ENCODE peak calls at places on chromosomes 6 and 20, in four cellular contexts. L, V, I and B are unnamed samples. For H3K4me1, the result is how much of the 10 kb centered on the place peaks cover.

GRCh38 chr20:63942250-63943006 is 13.8 kb downstream of the UCKL1 start:
- DNase-seq in L (no peak), V (peak), I (peak), B (peak)

GRCh38 chr20:62405108-62405980 is 1.7 kb downstream of the CABLES2 start:
- DNase-seq in L (peak), V (peak), I (peak), B (peak)

GRCh38 chr6:159595173-159595572 is 97.9 kb downstream of the SOD2 start:
- DNase-seq in L (no peak), V (no peak), I (peak), B (no peak)

GRCh38 chr20:56442381-56443365 is 25.8 kb upstream of the RTF2 start:
- DNase-seq in L (no peak), V (no peak), I (no peak), B (no peak)

GRCh38 chr20:21510414-21510971 is 3.4 kb downstream of the NKX2-2 start:
- DNase-seq in L (no peak), V (no peak), I (no peak), B (no peak)

GRCh38 chr6:66771626-66772025 is 1064.6 kb upstream of the EYS start:
- DNase-seq in L (no peak), V (no peak), I (no peak), B (no peak)

GRCh38 chr20:59748555-59749292 is 144.4 kb downstream of the PHACTR3 start:
- DNase-seq in L (no peak), V (peak), I (no peak), B (no peak)

GRCh38 chr6:153208706-153209105 is 77.6 kb upstream of the RGS17 start:
- DNase-seq in L (peak), V (peak), I (no peak), B (no peak)

GRCh38 chr20:32457476-32457986 is 99.4 kb downstream of the ASXL1 start:
- DNase-seq in L (peak), V (peak), I (peak), B (peak)

GRCh38 chr6:151493495-151494234 is at the start of gene CCDC170:
- DNase-seq in L (peak), V (peak), I (no peak), B (peak)

GRCh38 chr20:61014486-61014885 is 237.6 kb upstream of the CDH4 start:
- DNase-seq in L (no peak), V (no peak), I (no peak), B (no peak)
- H3K27ac ChIP-seq in L (no peak), V (no peak), I (no peak), B (no peak)

GRCh38 chr6:43016935-43017334 is 2.9 kb downstream of the KLHDC3 start:
- DNase-seq in L (peak), V (no peak), I (no peak), B (no peak)

GRCh38 chr6:43020847-43021246 is 576 bp upstream of the RRP36 start:
- DNase-seq in L (no peak), V (no peak), I (no peak), B (no peak)

GRCh38 chr6:43020052-43020705 is 1.2 kb upstream of the RRP36 start:
- DNase-seq in L (no peak), V (no peak), I (no peak), B (no peak)

GRCh38 chr6:43021270-43022047 is at the start of gene RRP36:
- DNase-seq in L (peak), V (peak), I (peak), B (peak)

DNA sequence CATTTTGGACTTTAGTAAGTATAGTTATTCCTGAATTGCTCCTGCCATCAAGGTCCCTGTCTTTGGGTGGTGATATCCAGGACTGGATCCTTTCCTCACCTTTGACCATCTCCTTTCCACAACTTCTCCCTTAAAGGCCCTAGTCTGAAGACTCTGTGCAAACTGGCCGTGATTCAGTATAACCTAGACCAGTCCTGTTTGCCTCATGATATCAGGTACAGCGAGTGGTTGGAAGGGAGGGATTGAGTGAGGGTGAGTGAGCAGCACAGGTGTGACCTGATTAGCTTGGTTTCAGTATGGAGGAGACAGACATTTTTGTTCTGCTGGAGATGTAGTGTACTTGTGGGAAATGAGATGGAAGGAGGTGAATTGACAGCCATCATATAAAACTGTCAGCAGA is 2.3 kb upstream of the RRP36 start:
- DNase-seq in L (no peak), V (no peak), I (no peak), B (no peak)
- H3K4me1 ChIP-seq in L (half or more), V (under half), I (under half), B (under half)

DNA sequence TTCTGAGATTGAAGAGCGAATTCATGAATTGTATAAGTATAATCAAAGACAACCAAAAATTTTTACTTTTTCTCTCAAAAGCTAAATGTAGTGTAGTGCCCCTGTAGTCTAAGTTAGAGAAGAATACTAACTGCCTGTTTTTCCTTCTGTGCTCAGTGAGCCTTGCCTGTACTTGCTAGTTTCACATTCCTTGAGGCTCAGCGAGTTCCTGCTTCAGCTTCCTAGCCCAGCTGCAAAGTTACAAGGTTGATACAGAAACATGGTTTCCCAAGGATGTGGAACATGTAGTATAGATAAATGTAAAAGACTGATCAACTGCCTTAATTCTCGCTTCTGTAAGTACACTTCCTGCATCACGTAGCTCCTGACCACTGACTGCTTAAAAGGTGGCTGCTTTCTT is 33.1 kb upstream of the SEC63 start:
- DNase-seq in L (no peak), V (no peak), I (peak), B (no peak)
- H3K4me3 ChIP-seq in L (no peak), V (no peak), I (no peak), B (no peak)

GRCh38 chr6:90167514-90168379 is 128.9 kb downstream of the BACH2 start:
- DNase-seq in L (no peak), V (no peak), I (no peak), B (no peak)
- H3K27ac ChIP-seq in L (no peak), V (no peak), I (no peak), B (peak)

GRCh38 chr6:27872634-27873028 is 39.6 kb downstream of the OR2B2 start:
- DNase-seq in L (no peak), V (no peak), I (no peak), B (no peak)
- H3K4me1 ChIP-seq in L (under half), V (under half), I (under half), B (under half)

GRCh38 chr6:25010917-25011625 is 75.3 kb upstream of the RIPOR2 start:
- DNase-seq in L (no peak), V (no peak), I (peak), B (no peak)
- H3K4me3 ChIP-seq in L (no peak), V (no peak), I (no peak), B (no peak)